ENCODE peak calls at places on chromosomes 3 and 15, in four cellular contexts. Z is H9, O is astrocyte, N is upper lobe of right lung. T is an unnamed sample.

GRCh38 chr3:66693461-66693912 is 192.7 kb upstream of the LRIG1 start:
- DNase-seq in Z (no peak), O (peak; percentile 29), N (no peak), T (peak; percentile 8)

GRCh38 chr3:125125822-125126245 is 70.0 kb upstream of the HEG1 start:
- DNase-seq in Z (no peak), O (peak; percentile 100), N (no peak), T (peak; percentile 93)

GRCh38 chr3:113698891-113699465 is 2.5 kb upstream of the USF3 start:
- DNase-seq in Z (peak; percentile 64), O (peak; percentile 12), N (no peak), T (peak; percentile 57)

GRCh38 chr3:49054344-49054862 is 25.2 kb upstream of the IMPDH2 start:
- DNase-seq in Z (no peak), O (no peak), N (no peak), T (no peak)

GRCh38 chr3:22045882-22046281 is 294.9 kb upstream of the ZNF385D start:
- DNase-seq in Z (no peak), O (no peak), N (no peak), T (no peak)

GRCh38 chr3:192675958-192676649 is 51.2 kb downstream of the FGF12 start:
- DNase-seq in Z (no peak), O (no peak), N (no peak), T (no peak)

GRCh38 chr15:88419830-88420229 is 47.4 kb downstream of the MRPL46 start:
- DNase-seq in Z (no peak), O (peak; percentile 79), N (no peak), T (peak; percentile 67)

GRCh38 chr3:58531956-58532355 is 5.0 kb downstream of the ACOX2 start:
- DNase-seq in Z (no peak), O (no peak), N (no peak), T (peak; percentile 61)

GRCh38 chr3:195258449-195259145 is 12.4 kb downstream of the XXYLT1 start:
- DNase-seq in Z (no peak), O (no peak), N (peak; percentile 57), T (no peak)

GRCh38 chr15:58463815-58464697 is 32.3 kb downstream of the LIPC start:
- DNase-seq in Z (no peak), O (peak; percentile 29), N (no peak), T (peak; percentile 25)

GRCh38 chr15:39461536-39462140 is 119.2 kb upstream of the THBS1 start:
- DNase-seq in Z (no peak), O (no peak), N (no peak), T (peak; percentile 57)

GRCh38 chr3:185558395-185558794 is 6.0 kb upstream of the LIPH start:
- DNase-seq in Z (no peak), O (no peak), N (peak; percentile 78), T (peak; percentile 19)

GRCh38 chr15:100914876-100915275 is 4.3 kb upstream of the LRRK1 start:
- DNase-seq in Z (peak; percentile 54), O (no peak), N (no peak), T (peak; percentile 21)

GRCh38 chr15:65258863-65259262 is 27.8 kb downstream of the PARP16 start:
- DNase-seq in Z (no peak), O (no peak), N (no peak), T (peak; percentile 18)

GRCh38 chr3:153357436-153357835 is 195.4 kb downstream of the RAP2B start:
- DNase-seq in Z (no peak), O (no peak), N (no peak), T (no peak)

GRCh38 chr3:47034868-47035489 is 55.5 kb downstream of the NBEAL2 start:
- DNase-seq in Z (no peak), O (no peak), N (no peak), T (no peak)

GRCh38 chr3:149376728-149377407 is 581 bp downstream of the TM4SF1 start:
- DNase-seq in Z (no peak), O (peak; percentile 75), N (no peak), T (peak; percentile 29)

GRCh38 chr3:177629276-177629675 is 432.0 kb upstream of the TBL1XR1 start:
- DNase-seq in Z (no peak), O (no peak), N (no peak), T (no peak)

GRCh38 chr3:122929576-122930365 is 97.8 kb downstream of the SEMA5B start:
- DNase-seq in Z (no peak), O (no peak), N (no peak), T (no peak)

GRCh38 chr3:2352134-2352762 is 253.6 kb downstream of the CNTN4 start:
- DNase-seq in Z (no peak), O (no peak), N (no peak), T (no peak)

GRCh38 chr3:186929186-186929585 is 1.1 kb upstream of the ST6GAL1 start:
- DNase-seq in Z (no peak), O (no peak), N (no peak), T (no peak)

GRCh38 chr15:47788685-47789084 is 71.4 kb downstream of the SEMA6D start:
- DNase-seq in Z (no peak), O (no peak), N (no peak), T (no peak)

GRCh38 chr3:177770821-177771220 is 573.5 kb upstream of the TBL1XR1 start:
- DNase-seq in Z (no peak), O (peak; percentile 82), N (no peak), T (peak; percentile 50)

GRCh38 chr3:12577379-12577778 is 20.5 kb downstream of the MKRN2 start:
- DNase-seq in Z (no peak), O (no peak), N (no peak), T (no peak)

GRCh38 chr15:60074181-60074885 is 70.2 kb downstream of the FOXB1 start:
- DNase-seq in Z (no peak), O (peak; percentile 62), N (no peak), T (peak; percentile 63)

GRCh38 chr15:74365619-74366445 is 1.6 kb downstream of the CYP11A1 start:
- DNase-seq in Z (peak; percentile 66), O (no peak), N (peak; percentile 77), T (peak; percentile 88)

GRCh38 chr3:111076732-111077131 is 5.1 kb downstream of the NECTIN3 start:
- DNase-seq in Z (no peak), O (no peak), N (no peak), T (no peak)

GRCh38 chr15:35705885-35706590 is 160.1 kb upstream of the DPH6 start:
- DNase-seq in Z (no peak), O (peak; percentile 78), N (no peak), T (peak; percentile 46)

GRCh38 chr15:45918839-45919238 is 284.0 kb downstream of the SQOR start:
- DNase-seq in Z (no peak), O (no peak), N (no peak), T (no peak)

GRCh38 chr3:184693011-184693975 is 18.6 kb downstream of the MAGEF1 start:
- DNase-seq in Z (no peak), O (no peak), N (no peak), T (no peak)

GRCh38 chr3:171459942-171460225 is 321 bp downstream of the TNIK start:
- DNase-seq in Z (no peak), O (no peak), N (no peak), T (no peak)

GRCh38 chr15:85037617-85038016 is 56.0 kb downstream of the PDE8A start:
- DNase-seq in Z (no peak), O (no peak), N (no peak), T (no peak)

GRCh38 chr15:73932381-73933191 is 6.3 kb downstream of the LOXL1 start:
- DNase-seq in Z (no peak), O (no peak), N (no peak), T (peak; percentile 53)

GRCh38 chr3:147378186-147378503 is 28.2 kb downstream of the ZIC4 start:
- DNase-seq in Z (no peak), O (no peak), N (no peak), T (peak; percentile 31)
- H3K27me3 ChIP-seq in Z (peaks cover 64% of the 10 kb centered on the region), O (peaks cover 69% of the 10 kb centered on the region), N (peaks cover 94% of the 10 kb centered on the region), T (peaks cover 67% of the 10 kb centered on the region)

GRCh38 chr3:71890356-71890931 is 105.5 kb upstream of the PROK2 start:
- DNase-seq in Z (no peak), O (no peak), N (no peak), T (no peak)
- H3K27me3 ChIP-seq in Z (no peaks in the 10 kb centered on the region), O (peaks cover 13% of the 10 kb centered on the region), N (no peaks in the 10 kb centered on the region), T (peaks cover 41% of the 10 kb centered on the region)

GRCh38 chr3:14871456-14872200 is 52.9 kb downstream of the FGD5 start:
- DNase-seq in Z (no peak), O (no peak), N (peak; percentile 46), T (no peak)
- H3K27me3 ChIP-seq in Z (no peaks in the 10 kb centered on the region), O (no peaks in the 10 kb centered on the region), N (no peaks in the 10 kb centered on the region), T (no peaks in the 10 kb centered on the region)

DNA sequence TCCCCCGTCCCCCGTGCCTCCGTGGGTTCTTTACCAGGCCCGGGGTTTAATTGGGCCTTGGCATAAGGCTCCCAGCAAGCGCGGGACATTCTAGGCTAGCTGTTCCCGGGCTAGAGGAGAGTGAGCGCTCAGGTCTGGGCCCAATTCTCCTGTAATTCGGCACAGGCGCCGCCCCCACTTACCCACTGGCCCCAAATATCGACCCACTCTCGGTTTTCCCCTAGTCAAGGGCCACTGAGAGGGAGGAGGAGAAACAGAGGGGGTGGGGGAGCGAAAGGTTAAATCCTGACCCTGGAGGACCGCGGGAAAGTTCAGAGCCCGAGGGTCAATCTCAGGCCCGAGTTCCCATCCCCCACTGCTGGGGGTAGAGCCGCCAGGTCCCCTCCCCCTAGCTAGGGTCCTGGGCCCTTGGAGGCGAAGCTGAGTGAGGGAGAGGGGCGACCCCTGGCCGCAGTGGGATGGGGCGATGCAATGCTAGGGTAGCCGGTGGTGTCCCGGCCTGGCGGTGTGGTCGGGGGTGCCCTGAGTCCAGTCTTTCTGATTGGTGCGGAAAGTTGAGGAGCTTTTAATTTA is 8.5 kb upstream of the ONECUT1 start:
- DNase-seq in Z (peak; percentile 84), O (no peak), N (no peak), T (no peak)
- H3K27me3 ChIP-seq in Z (peaks cover 70% of the 10 kb centered on the region), O (peaks cover 100% of the 10 kb centered on the region), N (peaks cover 98% of the 10 kb centered on the region), T (peaks cover 100% of the 10 kb centered on the region)

T was measured in GM23248.